ENCODE peak calls at places on chromosomes 7 and 10, in eight cellular contexts. E, K, Y, T, N, B, W and M are unnamed samples.

GRCh38 chr7:53800746-53801145 is 741.4 kb upstream of the VSTM2A start:
- DNase-seq in N (no peak), Y (no peak), K (no peak), T (no peak), E (no peak), W (no peak), B (peak; percentile 64), M (no peak)

GRCh38 chr7:121945066-121945848 is 72.3 kb downstream of the PTPRZ1 start:
- DNase-seq in W (no peak), B (no peak), T (no peak), Y (no peak), N (no peak), K (no peak), E (no peak), M (peak; percentile 98)

GRCh38 chr10:22002531-22003110 is 909 bp downstream of the DNAJC1 start:
- DNase-seq in E (peak; percentile 13), B (peak; percentile 79), T (peak; percentile 41), N (peak; percentile 25), K (peak; percentile 21), W (peak; percentile 76), Y (no peak), M (no peak)

GRCh38 chr7:22364910-22365309 is 8.0 kb upstream of the RAPGEF5 start:
- DNase-seq in B (no peak), K (no peak), T (no peak), W (no peak), E (no peak), N (no peak), Y (no peak), M (no peak)

GRCh38 chr7:47653550-47654351 is 71.8 kb upstream of the TNS3 start:
- DNase-seq in E (peak; percentile 67), K (no peak), T (peak; percentile 76), W (peak; percentile 64), Y (no peak), N (no peak), B (no peak), M (no peak)

GRCh38 chr7:40623863-40624262 is 489.1 kb downstream of the SUGCT start:
- DNase-seq in B (no peak), Y (no peak), N (no peak), T (no peak), E (no peak), W (no peak), K (no peak), M (no peak)

GRCh38 chr7:94630855-94631254 is 25.1 kb downstream of the SGCE start:
- DNase-seq in W (peak; percentile 30), E (no peak), Y (no peak), N (no peak), K (peak; percentile 66), T (no peak), B (no peak), M (peak; percentile 28)

GRCh38 chr7:97871659-97872024 is 566 bp downstream of the ASNS start:
- DNase-seq in K (no peak), Y (no peak), T (no peak), E (no peak), B (no peak), W (no peak), N (no peak), M (no peak)

GRCh38 chr7:149855368-149856305 is 17.5 kb downstream of the ZNF862 start:
- DNase-seq in Y (no peak), B (no peak), T (no peak), N (no peak), W (peak; percentile 72), K (peak; percentile 30), E (no peak), M (no peak)

GRCh38 chr7:2619120-2619519 is 12.7 kb upstream of the TTYH3 start:
- DNase-seq in E (no peak), N (no peak), Y (no peak), T (no peak), B (no peak), K (no peak), W (no peak), M (no peak)

GRCh38 chr7:109835577-109835976 is 1255.3 kb upstream of the LRRN3 start:
- DNase-seq in B (no peak), E (no peak), W (no peak), N (no peak), Y (no peak), K (no peak), T (no peak), M (no peak)

GRCh38 chr10:43963793-43964425 is 315.2 kb upstream of the ZNF32 start:
- DNase-seq in K (no peak), T (no peak), W (no peak), B (no peak), E (no peak), N (no peak), Y (no peak), M (no peak)

GRCh38 chr10:33160151-33160550 is 174.3 kb downstream of the NRP1 start:
- DNase-seq in W (no peak), T (no peak), B (peak; percentile 31), E (no peak), K (no peak), N (no peak), Y (no peak), M (no peak)

GRCh38 chr10:43140414-43140813 is 2.2 kb downstream of the CSGALNACT2 start:
- DNase-seq in E (peak; percentile 79), Y (no peak), B (peak; percentile 33), N (no peak), W (peak; percentile 80), K (peak; percentile 79), T (peak; percentile 88), M (peak; percentile 60)

GRCh38 chr7:1715331-1715625 is 45.2 kb downstream of the ELFN1 start:
- DNase-seq in T (no peak), N (no peak), W (no peak), Y (no peak), B (no peak), E (no peak), K (no peak), M (no peak)

GRCh38 chr7:137953043-137953691 is 48.7 kb downstream of the CREB3L2 start:
- DNase-seq in N (no peak), K (no peak), B (peak; percentile 63), W (peak; percentile 37), T (no peak), Y (no peak), E (no peak), M (peak; percentile 68)

GRCh38 chr10:26733750-26734568 is 36.5 kb downstream of the PDSS1 start:
- DNase-seq in W (no peak), K (peak; percentile 97), Y (peak; percentile 20), E (no peak), T (no peak), B (peak; percentile 46), N (peak; percentile 46), M (no peak)

GRCh38 chr7:26157520-26158105 is 5.6 kb downstream of the NFE2L3 start:
- DNase-seq in T (no peak), W (no peak), K (no peak), E (no peak), N (no peak), Y (no peak), B (peak; percentile 93), M (no peak)

GRCh38 chr7:26153823-26154783 is 2.1 kb downstream of the NFE2L3 start:
- DNase-seq in B (no peak), W (peak; percentile 36), T (peak; percentile 79), Y (no peak), N (peak; percentile 79), K (no peak), E (no peak), M (peak; percentile 50)

GRCh38 chr7:26159243-26159642 is 7.2 kb downstream of the NFE2L3 start:
- DNase-seq in K (peak; percentile 70), N (no peak), Y (no peak), T (peak; percentile 45), W (no peak), B (peak; percentile 90), E (no peak), M (no peak)

GRCh38 chr7:26155531-26156375 is 3.8 kb downstream of the NFE2L3 start:
- DNase-seq in E (no peak), W (peak; percentile 44), T (peak; percentile 68), B (peak; percentile 44), K (peak; percentile 39), Y (no peak), N (no peak), M (peak; percentile 53)

DNA sequence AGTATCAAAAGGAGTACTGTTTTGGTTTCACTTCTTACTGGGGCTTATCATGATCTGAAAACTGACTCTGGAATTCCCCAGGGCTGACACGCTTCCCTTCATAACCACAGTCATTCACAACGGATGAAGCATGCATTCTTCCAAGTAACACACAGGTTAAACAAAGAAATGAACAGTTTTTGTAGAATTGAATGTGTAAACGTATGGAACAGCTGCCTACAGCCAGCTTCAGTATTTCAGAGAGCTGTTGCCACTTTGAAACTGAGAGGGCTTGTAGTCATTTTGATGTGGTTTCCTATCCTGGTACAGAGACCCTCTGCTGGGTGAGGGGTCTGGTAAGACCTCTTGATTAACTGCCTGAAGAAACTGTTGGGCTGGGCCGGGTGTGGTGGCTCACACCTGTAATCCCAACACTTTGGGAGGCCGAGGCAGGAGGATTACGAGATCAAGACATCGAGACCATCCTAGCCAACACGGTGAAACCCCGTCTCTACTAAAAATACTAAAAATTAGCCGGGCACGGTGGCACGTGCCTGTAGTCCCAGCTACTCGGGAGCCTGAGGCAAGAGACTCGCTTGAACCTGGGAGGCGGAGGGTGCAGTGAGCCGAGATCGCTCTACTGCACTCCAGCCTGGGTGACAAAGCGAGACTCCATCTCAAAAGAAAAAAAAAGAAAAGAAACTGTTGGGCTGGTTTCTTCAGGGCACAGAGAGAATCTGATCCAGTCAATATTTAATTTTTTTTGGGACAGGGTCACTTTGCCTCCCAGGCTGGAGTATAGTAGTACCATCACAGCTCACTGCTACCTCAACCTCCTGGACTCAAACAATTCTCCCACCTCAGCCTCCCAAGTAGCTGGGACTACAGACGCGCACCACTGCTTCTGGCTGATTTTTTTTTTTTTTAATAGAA is 4.7 kb downstream of the NFE2L3 start:
- DNase-seq in B (peak; percentile 91), T (peak; percentile 95), W (peak; percentile 94), Y (no peak), N (no peak), E (peak; percentile 44), K (peak; percentile 81), M (peak; percentile 91)
- H3K4me1 ChIP-seq in B (peaks cover 45% of the 10 kb centered on the region), T (peaks cover 66% of the 10 kb centered on the region), W (peaks cover 8% of the 10 kb centered on the region), Y (peaks cover 11% of the 10 kb centered on the region), N (peaks cover 3% of the 10 kb centered on the region), E (peaks cover 24% of the 10 kb centered on the region), K (peaks cover 72% of the 10 kb centered on the region), M (peaks cover 36% of the 10 kb centered on the region)

GRCh38 chr7:95921543-95921942 is 149.2 kb downstream of the DYNC1I1 start:
- DNase-seq in E (no peak), N (no peak), Y (no peak), K (no peak), W (no peak), T (no peak), B (no peak), M (peak; percentile 19)
- H3K4me1 ChIP-seq in E (no peaks in the 10 kb centered on the region), N (no peaks in the 10 kb centered on the region), Y (peaks cover 2% of the 10 kb centered on the region), K (peaks cover 13% of the 10 kb centered on the region), W (no peaks in the 10 kb centered on the region), T (peaks cover 8% of the 10 kb centered on the region), B (no peaks in the 10 kb centered on the region), M (no peaks in the 10 kb centered on the region)

GRCh38 chr7:140209866-140210609 is 33.3 kb upstream of the KDM7A start:
- DNase-seq in Y (no peak), B (no peak), T (no peak), E (no peak), N (peak; percentile 37), K (no peak), W (no peak), M (no peak)
- H3K4me1 ChIP-seq in Y (peaks cover 5% of the 10 kb centered on the region), B (no peaks in the 10 kb centered on the region), T (no peaks in the 10 kb centered on the region), E (no peaks in the 10 kb centered on the region), N (peaks cover 14% of the 10 kb centered on the region), K (peaks cover 72% of the 10 kb centered on the region), W (no peaks in the 10 kb centered on the region), M (peaks cover 9% of the 10 kb centered on the region)

DNA sequence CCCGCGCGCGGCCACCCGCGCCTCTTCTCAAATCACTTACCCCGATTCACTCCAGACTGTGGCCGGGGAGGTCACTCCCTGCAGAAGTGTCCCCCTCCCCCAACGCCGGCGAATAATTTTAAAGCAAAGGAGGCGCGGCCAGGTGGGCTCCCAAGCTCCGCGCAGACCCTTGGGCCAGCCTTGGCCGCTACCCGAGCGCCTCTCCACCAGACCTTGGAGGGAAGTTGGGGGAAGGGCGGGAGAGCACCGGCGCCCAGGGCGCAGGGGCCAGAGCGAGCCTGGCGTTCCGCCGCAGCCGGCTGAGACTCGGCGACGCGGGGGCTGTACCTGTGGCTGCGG is 270 bp downstream of the MKX start:
- DNase-seq in N (no peak), E (no peak), W (no peak), Y (no peak), T (no peak), K (no peak), B (no peak), M (no peak)
- H3K4me1 ChIP-seq in N (peaks cover 4% of the 10 kb centered on the region), E (peaks cover 33% of the 10 kb centered on the region), W (peaks cover 6% of the 10 kb centered on the region), Y (peaks cover 18% of the 10 kb centered on the region), T (peaks cover 25% of the 10 kb centered on the region), K (peaks cover 20% of the 10 kb centered on the region), B (peaks cover 43% of the 10 kb centered on the region), M (no peaks in the 10 kb centered on the region)